ENCODE peak calls at places on chromosomes 1 and 21, in seven cellular contexts. One of them, this sample, is unnamed. For H3K4me1, the result is how much of the 10 kb centered on the place peaks cover.

GRCh38 chr1:158068918-158069317 is 75.5 kb downstream of the KIRREL1 start:
- DNase-seq in heart left ventricle: no peak
- DNase-seq in iPS DF 6.9: no peak
- DNase-seq in IMR-90: no peak
- DNase-seq in breast epithelium: no peak
- DNase-seq in H9: no peak
- DNase-seq in body of pancreas: no peak
- DNase-seq in this sample: no peak

GRCh38 chr1:219669042-219669441 is 56.1 kb upstream of the ZC3H11B start:
- DNase-seq in heart left ventricle: no peak
- DNase-seq in iPS DF 6.9: no peak
- DNase-seq in IMR-90: no peak
- DNase-seq in breast epithelium: no peak
- DNase-seq in H9: no peak
- DNase-seq in body of pancreas: no peak
- DNase-seq in this sample: no peak

GRCh38 chr1:241105118-241105517 is 251.9 kb downstream of the RGS7 start:
- DNase-seq in heart left ventricle: no peak
- DNase-seq in iPS DF 6.9: no peak
- DNase-seq in IMR-90: no peak
- DNase-seq in breast epithelium: no peak
- DNase-seq in H9: no peak
- DNase-seq in body of pancreas: no peak
- DNase-seq in this sample: no peak

GRCh38 chr1:22932803-22933470 is 39.7 kb downstream of the LACTBL1 start:
- DNase-seq in heart left ventricle: no peak
- DNase-seq in iPS DF 6.9: no peak
- DNase-seq in IMR-90: no peak
- DNase-seq in breast epithelium: peak
- DNase-seq in H9: no peak
- DNase-seq in body of pancreas: no peak
- DNase-seq in this sample: no peak

GRCh38 chr1:185404864-185405568 is 88.0 kb upstream of the IVNS1ABP start:
- DNase-seq in heart left ventricle: no peak
- DNase-seq in iPS DF 6.9: no peak
- DNase-seq in IMR-90: no peak
- DNase-seq in breast epithelium: no peak
- DNase-seq in H9: no peak
- DNase-seq in body of pancreas: no peak
- DNase-seq in this sample: no peak

GRCh38 chr1:19342077-19342775 is 30.1 kb downstream of the SLC66A1 start:
- DNase-seq in heart left ventricle: peak
- DNase-seq in iPS DF 6.9: no peak
- DNase-seq in IMR-90: no peak
- DNase-seq in breast epithelium: no peak
- DNase-seq in H9: no peak
- DNase-seq in body of pancreas: no peak
- DNase-seq in this sample: no peak

GRCh38 chr1:88029142-88029541 is 654.9 kb upstream of the PKN2 start:
- DNase-seq in heart left ventricle: no peak
- DNase-seq in iPS DF 6.9: no peak
- DNase-seq in IMR-90: peak
- DNase-seq in breast epithelium: no peak
- DNase-seq in H9: no peak
- DNase-seq in body of pancreas: no peak
- DNase-seq in this sample: no peak

GRCh38 chr1:230163205-230163604 is 96.2 kb downstream of the GALNT2 start:
- DNase-seq in heart left ventricle: peak
- DNase-seq in iPS DF 6.9: no peak
- DNase-seq in IMR-90: peak
- DNase-seq in breast epithelium: no peak
- DNase-seq in H9: peak
- DNase-seq in body of pancreas: no peak
- DNase-seq in this sample: no peak

GRCh38 chr1:23483327-23484252 is at the start of gene ASAP3:
- DNase-seq in heart left ventricle: peak
- DNase-seq in iPS DF 6.9: no peak
- DNase-seq in IMR-90: peak
- DNase-seq in breast epithelium: no peak
- DNase-seq in H9: peak
- DNase-seq in body of pancreas: peak
- DNase-seq in this sample: peak

GRCh38 chr1:108609483-108610066 is 49.7 kb downstream of the EEIG2 start:
- DNase-seq in heart left ventricle: no peak
- DNase-seq in iPS DF 6.9: no peak
- DNase-seq in IMR-90: no peak
- DNase-seq in breast epithelium: no peak
- DNase-seq in H9: no peak
- DNase-seq in body of pancreas: no peak
- DNase-seq in this sample: no peak

GRCh38 chr1:233097546-233098254 is 147.3 kb downstream of the NTPCR start:
- DNase-seq in heart left ventricle: no peak
- DNase-seq in iPS DF 6.9: no peak
- DNase-seq in IMR-90: peak
- DNase-seq in breast epithelium: no peak
- DNase-seq in H9: no peak
- DNase-seq in body of pancreas: no peak
- DNase-seq in this sample: no peak

GRCh38 chr1:94999456-95000131 is 72.7 kb upstream of the CNN3 start:
- DNase-seq in heart left ventricle: peak
- DNase-seq in iPS DF 6.9: no peak
- DNase-seq in IMR-90: no peak
- DNase-seq in breast epithelium: no peak
- DNase-seq in H9: no peak
- DNase-seq in body of pancreas: no peak
- DNase-seq in this sample: no peak

GRCh38 chr1:15180945-15181523 is 27.5 kb downstream of the TMEM51 start:
- DNase-seq in heart left ventricle: no peak
- DNase-seq in iPS DF 6.9: no peak
- DNase-seq in IMR-90: no peak
- DNase-seq in breast epithelium: no peak
- DNase-seq in H9: no peak
- DNase-seq in body of pancreas: no peak
- DNase-seq in this sample: no peak

GRCh38 chr1:31621872-31622730 is 4.6 kb downstream of the HCRTR1 start:
- DNase-seq in heart left ventricle: peak
- DNase-seq in iPS DF 6.9: no peak
- DNase-seq in IMR-90: no peak
- DNase-seq in breast epithelium: no peak
- DNase-seq in H9: no peak
- DNase-seq in body of pancreas: no peak
- DNase-seq in this sample: no peak

GRCh38 chr1:11422701-11423100 is 56.3 kb upstream of the DISP3 start:
- DNase-seq in heart left ventricle: no peak
- DNase-seq in iPS DF 6.9: no peak
- DNase-seq in IMR-90: no peak
- DNase-seq in breast epithelium: no peak
- DNase-seq in H9: no peak
- DNase-seq in body of pancreas: no peak
- DNase-seq in this sample: no peak

GRCh38 chr1:248697907-248698306 is 4.7 kb downstream of the OR14I1 start:
- DNase-seq in heart left ventricle: no peak
- DNase-seq in iPS DF 6.9: no peak
- DNase-seq in IMR-90: no peak
- DNase-seq in breast epithelium: no peak
- DNase-seq in H9: no peak
- DNase-seq in body of pancreas: no peak
- DNase-seq in this sample: no peak

GRCh38 chr1:21325231-21325718 is 35.0 kb upstream of the ECE1 start:
- DNase-seq in heart left ventricle: no peak
- DNase-seq in iPS DF 6.9: no peak
- DNase-seq in IMR-90: no peak
- DNase-seq in breast epithelium: no peak
- DNase-seq in H9: no peak
- DNase-seq in body of pancreas: no peak
- DNase-seq in this sample: no peak

GRCh38 chr1:101217148-101217547 is 19.7 kb upstream of the S1PR1 start:
- DNase-seq in heart left ventricle: no peak
- DNase-seq in iPS DF 6.9: no peak
- DNase-seq in IMR-90: no peak
- DNase-seq in breast epithelium: no peak
- DNase-seq in H9: no peak
- DNase-seq in body of pancreas: no peak
- DNase-seq in this sample: no peak

GRCh38 chr1:172135076-172135672 is 285.3 kb upstream of the C1orf105 start:
- DNase-seq in heart left ventricle: no peak
- DNase-seq in iPS DF 6.9: peak
- DNase-seq in IMR-90: no peak
- DNase-seq in breast epithelium: no peak
- DNase-seq in H9: no peak
- DNase-seq in body of pancreas: no peak
- DNase-seq in this sample: peak

GRCh38 chr1:205248793-205249601 is 21.3 kb downstream of the TMCC2 start:
- DNase-seq in heart left ventricle: peak
- DNase-seq in iPS DF 6.9: no peak
- DNase-seq in IMR-90: peak
- DNase-seq in breast epithelium: peak
- DNase-seq in H9: no peak
- DNase-seq in body of pancreas: peak
- DNase-seq in this sample: peak

GRCh38 chr1:160633330-160633903 is 13.4 kb downstream of the SLAMF1 start:
- DNase-seq in heart left ventricle: no peak
- DNase-seq in iPS DF 6.9: no peak
- DNase-seq in IMR-90: no peak
- DNase-seq in breast epithelium: no peak
- DNase-seq in H9: no peak
- DNase-seq in body of pancreas: no peak
- DNase-seq in this sample: no peak

GRCh38 chr1:94154989-94155388 is 34.0 kb upstream of the ABCA4 start:
- DNase-seq in heart left ventricle: peak
- DNase-seq in iPS DF 6.9: no peak
- DNase-seq in IMR-90: no peak
- DNase-seq in breast epithelium: no peak
- DNase-seq in H9: no peak
- DNase-seq in body of pancreas: no peak
- DNase-seq in this sample: peak

GRCh38 chr21:23977971-23978370 is 1629.3 kb downstream of the MRPL39 start:
- DNase-seq in heart left ventricle: no peak
- DNase-seq in iPS DF 6.9: no peak
- DNase-seq in IMR-90: no peak
- DNase-seq in breast epithelium: no peak
- DNase-seq in H9: no peak
- DNase-seq in body of pancreas: no peak
- DNase-seq in this sample: peak

GRCh38 chr1:6052543-6053205 is 7.0 kb downstream of the KCNAB2 start:
- DNase-seq in heart left ventricle: peak
- DNase-seq in iPS DF 6.9: peak
- DNase-seq in IMR-90: peak
- DNase-seq in breast epithelium: peak
- DNase-seq in H9: peak
- DNase-seq in body of pancreas: peak
- DNase-seq in this sample: peak

GRCh38 chr1:5740865-5741860 is 251.1 kb downstream of the NPHP4 start:
- DNase-seq in heart left ventricle: no peak
- DNase-seq in iPS DF 6.9: no peak
- DNase-seq in IMR-90: no peak
- DNase-seq in breast epithelium: peak
- DNase-seq in H9: peak
- DNase-seq in body of pancreas: no peak
- DNase-seq in this sample: no peak

GRCh38 chr1:101237229-101237837 is 514 bp downstream of the S1PR1 start:
- DNase-seq in heart left ventricle: no peak
- DNase-seq in iPS DF 6.9: no peak
- DNase-seq in IMR-90: peak
- DNase-seq in breast epithelium: no peak
- DNase-seq in H9: no peak
- DNase-seq in body of pancreas: no peak
- DNase-seq in this sample: peak

DNA sequence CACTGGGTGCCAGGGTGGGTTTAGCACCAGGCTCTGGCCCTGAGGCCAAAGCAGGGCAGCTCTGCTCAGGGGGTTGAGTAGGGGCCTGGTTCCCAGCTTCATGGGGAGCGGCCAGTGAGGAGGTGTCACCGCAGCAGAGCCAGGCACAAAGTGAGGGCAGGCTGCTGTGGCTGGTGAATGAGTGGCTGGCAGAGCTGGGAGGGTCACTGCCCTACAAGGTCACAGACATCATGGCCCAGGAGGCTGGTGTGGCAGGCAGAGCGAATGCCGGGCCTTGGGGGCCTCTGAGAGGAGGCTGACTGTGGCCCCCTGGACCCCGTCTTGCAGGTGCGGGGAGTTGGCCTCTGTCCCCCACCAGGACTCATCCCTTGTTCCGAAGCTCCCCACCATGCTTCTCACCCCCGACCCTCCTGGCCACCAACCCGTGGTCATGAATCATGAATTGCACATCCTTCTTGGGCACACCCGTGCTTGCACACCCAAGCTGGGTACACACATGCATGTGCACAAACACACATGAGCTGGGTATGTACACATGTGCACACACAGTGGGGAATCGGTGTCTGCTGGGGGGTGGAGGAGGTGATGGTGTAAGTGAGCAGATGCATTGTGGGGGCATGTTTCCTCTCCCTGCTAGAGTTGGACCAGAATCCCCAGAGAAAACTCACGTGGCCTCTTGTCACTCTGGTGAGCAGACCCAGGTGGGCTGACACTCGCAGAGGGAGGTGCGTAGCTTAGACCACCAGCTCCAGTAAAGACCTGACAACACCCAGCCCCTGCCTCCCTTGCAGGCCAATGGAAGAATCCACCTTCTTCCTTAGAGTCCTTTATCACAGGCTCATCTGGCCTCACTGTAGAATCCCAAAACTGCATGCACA is 4.8 kb upstream of the GNB1 start:
- DNase-seq in heart left ventricle: no peak
- DNase-seq in iPS DF 6.9: no peak
- DNase-seq in IMR-90: no peak
- DNase-seq in breast epithelium: no peak
- DNase-seq in H9: no peak
- DNase-seq in body of pancreas: no peak
- DNase-seq in this sample: no peak
- H3K4me1 ChIP-seq in heart left ventricle: under half
- H3K4me1 ChIP-seq in iPS DF 6.9: under half
- H3K4me1 ChIP-seq in IMR-90: under half
- H3K4me1 ChIP-seq in breast epithelium: under half
- H3K4me1 ChIP-seq in H9: under half
- H3K4me1 ChIP-seq in body of pancreas: under half
- H3K4me1 ChIP-seq in this sample: under half

GRCh38 chr1:35554261-35555211 is 2.7 kb downstream of the KIAA0319L start:
- DNase-seq in heart left ventricle: peak
- DNase-seq in iPS DF 6.9: no peak
- DNase-seq in IMR-90: no peak
- DNase-seq in breast epithelium: no peak
- DNase-seq in H9: peak
- DNase-seq in body of pancreas: peak
- DNase-seq in this sample: no peak
- H3K4me1 ChIP-seq in heart left ventricle: under half
- H3K4me1 ChIP-seq in iPS DF 6.9: under half
- H3K4me1 ChIP-seq in IMR-90: under half
- H3K4me1 ChIP-seq in breast epithelium: under half
- H3K4me1 ChIP-seq in H9: under half
- H3K4me1 ChIP-seq in body of pancreas: half or more
- H3K4me1 ChIP-seq in this sample: under half

GRCh38 chr1:112700290-112701226 is 6.4 kb downstream of the RHOC start:
- DNase-seq in heart left ventricle: peak
- DNase-seq in iPS DF 6.9: no peak
- DNase-seq in IMR-90: peak
- DNase-seq in breast epithelium: peak
- DNase-seq in H9: peak
- DNase-seq in body of pancreas: peak
- DNase-seq in this sample: peak
- H3K4me1 ChIP-seq in heart left ventricle: half or more
- H3K4me1 ChIP-seq in iPS DF 6.9: under half
- H3K4me1 ChIP-seq in IMR-90: under half
- H3K4me1 ChIP-seq in breast epithelium: under half
- H3K4me1 ChIP-seq in H9: under half
- H3K4me1 ChIP-seq in body of pancreas: half or more
- H3K4me1 ChIP-seq in this sample: under half

GRCh38 chr1:162671664-162672415 is 39.6 kb downstream of the DDR2 start:
- DNase-seq in heart left ventricle: no peak
- DNase-seq in iPS DF 6.9: no peak
- DNase-seq in IMR-90: no peak
- DNase-seq in breast epithelium: no peak
- DNase-seq in H9: no peak
- DNase-seq in body of pancreas: no peak
- DNase-seq in this sample: no peak
- H3K4me1 ChIP-seq in heart left ventricle: under half
- H3K4me1 ChIP-seq in iPS DF 6.9: under half
- H3K4me1 ChIP-seq in IMR-90: under half
- H3K4me1 ChIP-seq in breast epithelium: under half
- H3K4me1 ChIP-seq in H9: under half
- H3K4me1 ChIP-seq in body of pancreas: under half
- H3K4me1 ChIP-seq in this sample: half or more

This sample was measured in adipocyte.